ENCODE peak calls at places on chromosomes 6 and 20, in eight cellular contexts. I, Z, Q, K, B, E, G and D are unnamed samples. For H3K4me1, the result is how much of the 10 kb centered on the place peaks cover.

GRCh38 chr6:148203281-148203925 is 139.2 kb upstream of the SASH1 start:
- DNase-seq in I (no peak), Z (no peak), Q (peak), K (no peak), B (no peak), E (no peak), G (no peak), D (no peak)

GRCh38 chr6:127516676-127517273 is 2.4 kb downstream of the MTCL3 start:
- DNase-seq in I (peak), Z (peak), Q (peak), K (peak), B (no peak), E (peak), G (no peak), D (no peak)

GRCh38 chr6:161316531-161316930 is 42.7 kb upstream of the AGPAT4 start:
- DNase-seq in I (no peak), Z (no peak), Q (no peak), K (no peak), B (no peak), E (no peak), G (no peak), D (no peak)

GRCh38 chr6:11535801-11536230 is 1.7 kb upstream of the TMEM170B start:
- DNase-seq in I (peak), Z (peak), Q (peak), K (no peak), B (no peak), E (no peak), G (no peak), D (no peak)

GRCh38 chr20:51128198-51128597 is 105.3 kb upstream of the KCNG1 start:
- DNase-seq in I (no peak), Z (no peak), Q (peak), K (no peak), B (no peak), E (no peak), G (no peak), D (no peak)

GRCh38 chr6:8043221-8043620 is 21.0 kb downstream of the BLOC1S5 start:
- DNase-seq in I (no peak), Z (no peak), Q (peak), K (no peak), B (no peak), E (no peak), G (no peak), D (no peak)

GRCh38 chr20:8790442-8791074 is 278.3 kb upstream of the PLCB4 start:
- DNase-seq in I (peak), Z (peak), Q (peak), K (peak), B (no peak), E (peak), G (no peak), D (no peak)

GRCh38 chr6:123529843-123530242 is 106.9 kb downstream of the TRDN start:
- DNase-seq in I (no peak), Z (no peak), Q (no peak), K (no peak), B (no peak), E (peak), G (no peak), D (no peak)

GRCh38 chr6:130575557-130575956 is 209.7 kb downstream of the TMEM200A start:
- DNase-seq in I (no peak), Z (no peak), Q (no peak), K (no peak), B (no peak), E (no peak), G (no peak), D (no peak)

GRCh38 chr6:139124887-139125672 is 9.8 kb upstream of the HECA start:
- DNase-seq in I (peak), Z (peak), Q (peak), K (peak), B (peak), E (peak), G (peak), D (peak)

GRCh38 chr6:129680633-129681032 is 29.3 kb downstream of the ARHGAP18 start:
- DNase-seq in I (no peak), Z (no peak), Q (no peak), K (no peak), B (no peak), E (no peak), G (no peak), D (no peak)

GRCh38 chr6:98957440-98957839 is 9.7 kb upstream of the FBXL4 start:
- DNase-seq in I (peak), Z (peak), Q (peak), K (peak), B (no peak), E (no peak), G (no peak), D (no peak)

GRCh38 chr20:10563935-10564492 is 109.8 kb downstream of the JAG1 start:
- DNase-seq in I (no peak), Z (no peak), Q (no peak), K (no peak), B (no peak), E (no peak), G (no peak), D (no peak)

GRCh38 chr6:42099340-42100028 is 42.9 kb downstream of the C6orf132 start:
- DNase-seq in I (peak), Z (no peak), Q (peak), K (no peak), B (no peak), E (no peak), G (no peak), D (no peak)

GRCh38 chr6:14270925-14271791 is 153.6 kb downstream of the CD83 start:
- DNase-seq in I (no peak), Z (no peak), Q (peak), K (peak), B (no peak), E (peak), G (no peak), D (no peak)

GRCh38 chr6:72446427-72446826 is 175.4 kb upstream of the KCNQ5 start:
- DNase-seq in I (no peak), Z (no peak), Q (peak), K (no peak), B (no peak), E (no peak), G (no peak), D (no peak)

GRCh38 chr6:12990162-12990561 is 273.6 kb downstream of the PHACTR1 start:
- DNase-seq in I (peak), Z (no peak), Q (no peak), K (no peak), B (no peak), E (no peak), G (no peak), D (no peak)

GRCh38 chr20:79565-79964 is 7.9 kb upstream of the DEFB125 start:
- DNase-seq in I (no peak), Z (no peak), Q (no peak), K (no peak), B (no peak), E (no peak), G (no peak), D (no peak)

GRCh38 chr6:150857062-150857905 is 8.2 kb upstream of the MTHFD1L start:
- DNase-seq in I (peak), Z (peak), Q (peak), K (peak), B (no peak), E (peak), G (no peak), D (no peak)

GRCh38 chr6:49553353-49553752 is 2.9 kb downstream of the C6orf141 start:
- DNase-seq in I (no peak), Z (no peak), Q (peak), K (peak), B (no peak), E (no peak), G (no peak), D (no peak)

GRCh38 chr20:31769681-31770080 is 30.6 kb downstream of the TPX2 start:
- DNase-seq in I (no peak), Z (no peak), Q (no peak), K (no peak), B (no peak), E (no peak), G (no peak), D (no peak)

GRCh38 chr6:70312165-70312564 is 9.3 kb upstream of the COL9A1 start:
- DNase-seq in I (no peak), Z (no peak), Q (peak), K (peak), B (no peak), E (no peak), G (no peak), D (no peak)

GRCh38 chr6:16973071-16973470 is 128.8 kb upstream of the STMND1 start:
- DNase-seq in I (no peak), Z (no peak), Q (no peak), K (no peak), B (no peak), E (no peak), G (no peak), D (no peak)

GRCh38 chr6:135166515-135166914 is 14.6 kb upstream of the MYB start:
- DNase-seq in I (no peak), Z (no peak), Q (no peak), K (no peak), B (no peak), E (no peak), G (no peak), D (no peak)

GRCh38 chr6:73515204-73516101 is 5.4 kb downstream of the EEF1A1 start:
- DNase-seq in I (peak), Z (peak), Q (peak), K (no peak), B (peak), E (no peak), G (no peak), D (peak)

GRCh38 chr6:40810176-40810575 is 223.0 kb upstream of the LRFN2 start:
- DNase-seq in I (no peak), Z (no peak), Q (no peak), K (no peak), B (no peak), E (no peak), G (no peak), D (no peak)

GRCh38 chr6:47097092-47097945 is 55.2 kb upstream of the ADGRF1 start:
- DNase-seq in I (peak), Z (peak), Q (peak), K (peak), B (peak), E (peak), G (no peak), D (peak)

GRCh38 chr6:158877716-158878115 is 58.5 kb upstream of the EZR start:
- DNase-seq in I (no peak), Z (no peak), Q (no peak), K (no peak), B (no peak), E (no peak), G (no peak), D (no peak)

GRCh38 chr6:68747110-68747509 is 112.0 kb downstream of the ADGRB3 start:
- DNase-seq in I (no peak), Z (no peak), Q (no peak), K (no peak), B (no peak), E (no peak), G (no peak), D (no peak)

GRCh38 chr6:167742719-167743303 is 83.9 kb upstream of the AFDN start:
- DNase-seq in I (no peak), Z (no peak), Q (no peak), K (peak), B (no peak), E (no peak), G (no peak), D (no peak)

GRCh38 chr6:54624779-54625178 is 221.8 kb upstream of the FAM83B start:
- DNase-seq in I (no peak), Z (no peak), Q (peak), K (no peak), B (no peak), E (no peak), G (no peak), D (no peak)

GRCh38 chr20:57263767-57264150 is 2.7 kb downstream of the BMP7 start:
- DNase-seq in I (no peak), Z (no peak), Q (no peak), K (no peak), B (no peak), E (no peak), G (no peak), D (no peak)

GRCh38 chr20:62618622-62619529 is 23.4 kb upstream of the SLCO4A1 start:
- DNase-seq in I (no peak), Z (no peak), Q (no peak), K (no peak), B (no peak), E (no peak), G (no peak), D (peak)

GRCh38 chr6:154070041-154070440 is 31.0 kb downstream of the OPRM1 start:
- DNase-seq in I (no peak), Z (no peak), Q (no peak), K (no peak), B (no peak), E (no peak), G (no peak), D (no peak)

GRCh38 chr6:119355157-119355556 is 5.6 kb upstream of the MAN1A1 start:
- DNase-seq in I (no peak), Z (no peak), Q (no peak), K (no peak), B (no peak), E (no peak), G (no peak), D (no peak)

GRCh38 chr20:2729251-2729713 is 36.7 kb downstream of the EBF4 start:
- DNase-seq in I (no peak), Z (no peak), Q (no peak), K (no peak), B (no peak), E (no peak), G (no peak), D (no peak)

GRCh38 chr6:149060985-149061760 is 256.3 kb upstream of the TAB2 start:
- DNase-seq in I (no peak), Z (peak), Q (peak), K (no peak), B (no peak), E (no peak), G (no peak), D (no peak)

GRCh38 chr6:53058388-53058890 is 6.8 kb upstream of the FBXO9 start:
- DNase-seq in I (no peak), Z (no peak), Q (no peak), K (no peak), B (no peak), E (no peak), G (no peak), D (no peak)

GRCh38 chr6:48378874-48379407 is 267.9 kb upstream of the PTCHD4 start:
- DNase-seq in I (no peak), Z (no peak), Q (no peak), K (no peak), B (no peak), E (no peak), G (no peak), D (no peak)

GRCh38 chr6:21679761-21680265 is 86.3 kb downstream of the SOX4 start:
- DNase-seq in I (no peak), Z (no peak), Q (peak), K (no peak), B (no peak), E (peak), G (no peak), D (no peak)
- TF ChIP-seq CTCF in I (no peak), Z (no peak), Q (no peak), K (no peak), B (no peak), E (no peak), G (no peak), D (no peak)

GRCh38 chr20:49801882-49802281 is 10.7 kb upstream of the SLC9A8 start:
- DNase-seq in I (no peak), Z (no peak), Q (no peak), K (no peak), B (no peak), E (no peak), G (no peak), D (peak)
- H3K4me1 ChIP-seq in I (under half), Z (under half), Q (under half), K (under half), B (under half), E (under half), G (under half), D (under half)

GRCh38 chr20:4012631-4013030 is 2.7 kb downstream of the RNF24 start:
- DNase-seq in I (no peak), Z (no peak), Q (peak), K (no peak), B (no peak), E (no peak), G (no peak), D (no peak)
- TF ChIP-seq POLR2A in I (no peak), Z (no peak), Q (no peak), K (no peak), B (no peak), E (no peak), G (no peak), D (no peak)

GRCh38 chr6:44705611-44706010 is 318.1 kb downstream of the CDC5L start:
- DNase-seq in I (no peak), Z (no peak), Q (no peak), K (no peak), B (no peak), E (no peak), G (no peak), D (no peak)
- TF ChIP-seq CTCF in I (no peak), Z (no peak), Q (no peak), K (no peak), B (no peak), E (no peak), G (no peak), D (no peak)

GRCh38 chr20:3902446-3902845 is 13.3 kb downstream of the PANK2 start:
- DNase-seq in I (no peak), Z (no peak), Q (no peak), K (no peak), B (no peak), E (no peak), G (no peak), D (no peak)

GRCh38 chr20:3900187-3900604 is 11.0 kb downstream of the PANK2 start:
- DNase-seq in I (no peak), Z (peak), Q (no peak), K (no peak), B (no peak), E (no peak), G (no peak), D (no peak)

GRCh38 chr20:3898639-3899038 is 9.5 kb downstream of the PANK2 start:
- DNase-seq in I (no peak), Z (no peak), Q (no peak), K (no peak), B (no peak), E (no peak), G (no peak), D (no peak)

GRCh38 chr20:3902041-3902440 is 12.9 kb downstream of the PANK2 start:
- DNase-seq in I (no peak), Z (no peak), Q (no peak), K (no peak), B (no peak), E (no peak), G (no peak), D (no peak)

DNA sequence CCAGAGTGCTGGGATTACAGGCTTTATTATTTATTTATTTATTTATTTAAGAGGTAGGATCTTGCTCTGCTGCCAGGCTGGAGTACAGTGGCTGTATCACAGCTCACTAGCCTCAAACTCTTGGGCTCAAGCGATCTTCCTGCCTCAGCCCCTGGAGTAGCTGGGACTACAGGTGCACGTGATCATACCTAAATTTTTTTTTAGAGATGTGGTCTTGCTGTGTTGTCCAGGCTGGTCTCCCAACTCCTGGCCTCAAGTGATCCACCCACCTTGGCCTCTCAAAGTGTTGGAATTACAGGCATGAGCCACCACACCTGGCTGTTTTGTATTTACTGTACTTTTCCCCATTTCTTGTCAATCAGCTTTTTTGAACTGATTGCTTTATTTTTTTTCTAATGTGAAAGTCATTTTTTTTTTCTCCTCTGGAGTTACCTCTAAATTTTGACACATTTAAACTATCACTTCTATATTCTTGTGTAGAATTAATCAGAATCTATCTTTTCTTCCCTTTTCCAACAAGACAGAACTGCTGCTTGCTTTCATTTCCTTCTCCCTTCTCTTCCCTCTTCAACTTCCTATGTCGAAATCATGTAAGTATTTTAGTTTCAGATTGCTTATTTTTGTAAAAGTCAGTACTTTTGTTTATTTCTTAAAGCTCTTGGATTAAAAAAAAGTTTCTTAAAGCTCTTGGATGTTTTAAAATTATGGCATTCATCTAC is 12.0 kb downstream of the PANK2 start:
- DNase-seq in I (no peak), Z (no peak), Q (peak), K (no peak), B (no peak), E (no peak), G (no peak), D (no peak)
- H3K4me1 ChIP-seq in I (half or more), Z (under half), Q (under half), K (under half), B (under half), E (half or more), G (half or more), D (under half)

DNA sequence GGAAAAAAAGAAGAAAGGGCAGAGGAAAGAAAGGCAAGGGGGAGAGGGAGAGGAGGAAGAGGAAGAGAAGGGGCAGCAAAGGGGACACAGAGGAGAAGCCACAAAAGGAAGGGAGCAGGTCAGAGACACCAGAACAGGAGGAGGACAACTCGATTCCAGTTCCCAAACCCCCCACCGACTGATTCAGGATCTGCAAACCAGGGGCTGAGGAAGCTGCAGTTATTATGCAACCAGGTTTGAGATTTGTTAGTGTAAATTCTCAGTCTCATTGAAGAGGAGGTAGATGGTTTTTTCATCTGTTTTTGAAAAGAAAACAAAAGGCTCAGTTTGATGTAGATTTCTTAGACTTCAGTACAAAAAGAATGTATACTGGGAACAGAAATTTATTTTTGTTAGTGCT is 202.8 kb downstream of the FOXC1 start:
- DNase-seq in I (no peak), Z (no peak), Q (no peak), K (no peak), B (no peak), E (no peak), G (no peak), D (no peak)
- TF ChIP-seq POLR2A in I (no peak), Z (no peak), Q (no peak), K (no peak), B (no peak), E (no peak), G (no peak), D (no peak)

DNA sequence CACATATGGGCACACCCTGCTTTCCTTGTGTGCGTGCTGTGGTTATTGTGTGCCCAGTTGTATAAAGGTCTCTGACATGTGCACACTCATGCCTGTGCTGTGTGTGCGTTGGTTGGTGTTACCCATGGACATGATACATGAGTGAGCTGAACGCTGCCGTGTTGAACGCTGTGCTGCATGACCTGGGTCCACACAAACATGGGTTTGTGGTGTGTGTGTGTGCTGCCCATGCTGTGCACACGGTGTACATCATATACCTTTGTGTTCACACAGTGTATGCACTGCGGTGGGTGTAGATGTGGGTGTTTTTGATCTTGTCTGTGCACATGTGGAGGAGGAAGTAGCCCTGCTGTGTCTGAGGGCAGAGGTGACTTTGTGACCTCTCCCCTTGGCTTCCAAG is 54.4 kb downstream of the TOX2 start:
- DNase-seq in I (no peak), Z (no peak), Q (no peak), K (no peak), B (no peak), E (no peak), G (no peak), D (peak)
- TF ChIP-seq CTCF in I (no peak), Z (no peak), Q (no peak), K (no peak), B (no peak), E (no peak), G (no peak), D (no peak)